ENCODE peak calls at places on chromosomes 3 and 15, in nine cellular contexts. One of them, this sample, is unnamed.
A peak's percentile ranks its signal among the peaks of the same experiment; 100 is the strongest.

GRCh38 chr15:93973287-93973686 is 258.1 kb upstream of the MCTP2 start:
- DNase-seq in cardiac muscle cell: no peak
- DNase-seq in WERI-Rb-1: no peak
- DNase-seq in IMR-90: no peak
- DNase-seq in pancreas: no peak
- DNase-seq in heart left ventricle: peak; percentile 38
- DNase-seq in PC-9: no peak
- DNase-seq in psoas muscle: peak; percentile 49
- DNase-seq in BE2C: no peak
- DNase-seq in this sample: no peak

GRCh38 chr3:14486460-14486859 is 53.7 kb downstream of the GRIP2 start:
- DNase-seq in cardiac muscle cell: no peak
- DNase-seq in WERI-Rb-1: no peak
- DNase-seq in IMR-90: no peak
- DNase-seq in pancreas: no peak
- DNase-seq in heart left ventricle: no peak
- DNase-seq in PC-9: no peak
- DNase-seq in psoas muscle: no peak
- DNase-seq in BE2C: no peak
- DNase-seq in this sample: no peak

GRCh38 chr3:30141178-30141581 is 465.2 kb upstream of the TGFBR2 start:
- DNase-seq in cardiac muscle cell: no peak
- DNase-seq in WERI-Rb-1: no peak
- DNase-seq in IMR-90: no peak
- DNase-seq in pancreas: no peak
- DNase-seq in heart left ventricle: no peak
- DNase-seq in PC-9: no peak
- DNase-seq in psoas muscle: no peak
- DNase-seq in BE2C: no peak
- DNase-seq in this sample: no peak

GRCh38 chr3:98628317-98628716 is 34.9 kb upstream of the CPOX start:
- DNase-seq in cardiac muscle cell: no peak
- DNase-seq in WERI-Rb-1: no peak
- DNase-seq in IMR-90: no peak
- DNase-seq in pancreas: no peak
- DNase-seq in heart left ventricle: no peak
- DNase-seq in PC-9: no peak
- DNase-seq in psoas muscle: no peak
- DNase-seq in BE2C: no peak
- DNase-seq in this sample: no peak

GRCh38 chr3:150699068-150699635 is 4.6 kb downstream of the ERICH6 start:
- DNase-seq in cardiac muscle cell: no peak
- DNase-seq in WERI-Rb-1: no peak
- DNase-seq in IMR-90: peak; percentile 53
- DNase-seq in pancreas: no peak
- DNase-seq in heart left ventricle: no peak
- DNase-seq in PC-9: no peak
- DNase-seq in psoas muscle: no peak
- DNase-seq in BE2C: no peak
- DNase-seq in this sample: no peak

GRCh38 chr3:102510663-102511062 is 75.8 kb downstream of the ZPLD1 start:
- DNase-seq in cardiac muscle cell: no peak
- DNase-seq in WERI-Rb-1: no peak
- DNase-seq in IMR-90: no peak
- DNase-seq in pancreas: no peak
- DNase-seq in heart left ventricle: no peak
- DNase-seq in PC-9: no peak
- DNase-seq in psoas muscle: no peak
- DNase-seq in BE2C: no peak
- DNase-seq in this sample: no peak

GRCh38 chr3:34202975-34203374 is 404.5 kb downstream of the PDCD6IP start:
- DNase-seq in cardiac muscle cell: no peak
- DNase-seq in WERI-Rb-1: peak; percentile 50
- DNase-seq in IMR-90: no peak
- DNase-seq in pancreas: no peak
- DNase-seq in heart left ventricle: no peak
- DNase-seq in PC-9: no peak
- DNase-seq in psoas muscle: no peak
- DNase-seq in BE2C: no peak
- DNase-seq in this sample: no peak

GRCh38 chr3:124919756-124920155 is 14.8 kb downstream of the MUC13 start:
- DNase-seq in cardiac muscle cell: no peak
- DNase-seq in WERI-Rb-1: no peak
- DNase-seq in IMR-90: no peak
- DNase-seq in pancreas: no peak
- DNase-seq in heart left ventricle: no peak
- DNase-seq in PC-9: no peak
- DNase-seq in psoas muscle: no peak
- DNase-seq in BE2C: no peak
- DNase-seq in this sample: no peak

DNA sequence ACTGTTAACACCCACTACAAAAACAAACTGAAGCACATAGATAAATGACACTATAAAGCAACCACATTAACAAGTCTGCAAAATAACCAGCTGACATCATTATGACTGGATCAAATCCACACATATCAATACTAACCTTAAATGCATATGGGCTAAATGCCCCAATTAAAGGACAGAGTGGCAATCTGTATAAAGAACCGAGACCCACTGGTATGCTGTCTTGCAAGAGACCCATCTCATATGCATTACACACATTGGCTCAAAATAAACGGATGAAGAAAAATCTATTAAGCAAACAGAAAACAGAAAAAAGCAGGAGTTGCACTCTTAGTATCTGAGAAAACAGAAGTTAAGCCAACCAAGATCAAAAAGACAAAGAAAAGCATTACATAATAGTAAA is 1375.4 kb downstream of the ZPLD1 start:
- DNase-seq in cardiac muscle cell: no peak
- DNase-seq in WERI-Rb-1: no peak
- DNase-seq in IMR-90: no peak
- DNase-seq in pancreas: no peak
- DNase-seq in heart left ventricle: no peak
- DNase-seq in PC-9: no peak
- DNase-seq in psoas muscle: no peak
- DNase-seq in BE2C: no peak
- DNase-seq in this sample: no peak
- TF ChIP-seq CTCF in cardiac muscle cell: no peak
- TF ChIP-seq CTCF in WERI-Rb-1: no peak
- TF ChIP-seq CTCF in IMR-90: no peak
- TF ChIP-seq CTCF in pancreas: no peak
- TF ChIP-seq CTCF in heart left ventricle: no peak
- TF ChIP-seq CTCF in PC-9: no peak
- TF ChIP-seq CTCF in psoas muscle: no peak
- TF ChIP-seq CTCF in BE2C: no peak
- TF ChIP-seq CTCF in this sample: no peak

GRCh38 chr3:172591171-172591605 is 68.0 kb upstream of the TNFSF10 start:
- DNase-seq in cardiac muscle cell: no peak
- DNase-seq in WERI-Rb-1: no peak
- DNase-seq in IMR-90: no peak
- DNase-seq in pancreas: no peak
- DNase-seq in heart left ventricle: no peak
- DNase-seq in PC-9: no peak
- DNase-seq in psoas muscle: no peak
- DNase-seq in BE2C: no peak
- DNase-seq in this sample: no peak

GRCh38 chr3:172585954-172586353 is 62.7 kb upstream of the TNFSF10 start:
- DNase-seq in cardiac muscle cell: no peak
- DNase-seq in WERI-Rb-1: no peak
- DNase-seq in IMR-90: no peak
- DNase-seq in pancreas: no peak
- DNase-seq in heart left ventricle: no peak
- DNase-seq in PC-9: no peak
- DNase-seq in psoas muscle: no peak
- DNase-seq in BE2C: no peak
- DNase-seq in this sample: no peak

GRCh38 chr3:172582712-172583111 is 59.5 kb upstream of the TNFSF10 start:
- DNase-seq in cardiac muscle cell: no peak
- DNase-seq in WERI-Rb-1: no peak
- DNase-seq in IMR-90: peak; percentile 83
- DNase-seq in pancreas: no peak
- DNase-seq in heart left ventricle: no peak
- DNase-seq in PC-9: no peak
- DNase-seq in psoas muscle: no peak
- DNase-seq in BE2C: no peak
- DNase-seq in this sample: no peak

GRCh38 chr3:172581757-172582166 is 58.5 kb upstream of the TNFSF10 start:
- DNase-seq in cardiac muscle cell: no peak
- DNase-seq in WERI-Rb-1: no peak
- DNase-seq in IMR-90: no peak
- DNase-seq in pancreas: no peak
- DNase-seq in heart left ventricle: no peak
- DNase-seq in PC-9: no peak
- DNase-seq in psoas muscle: no peak
- DNase-seq in BE2C: no peak
- DNase-seq in this sample: no peak

GRCh38 chr3:172586447-172586846 is 63.2 kb upstream of the TNFSF10 start:
- DNase-seq in cardiac muscle cell: no peak
- DNase-seq in WERI-Rb-1: no peak
- DNase-seq in IMR-90: no peak
- DNase-seq in pancreas: no peak
- DNase-seq in heart left ventricle: no peak
- DNase-seq in PC-9: no peak
- DNase-seq in psoas muscle: no peak
- DNase-seq in BE2C: no peak
- DNase-seq in this sample: no peak
- H3K36me3 ChIP-seq in cardiac muscle cell: no peaks in the 10 kb centered on the region
- H3K36me3 ChIP-seq in WERI-Rb-1: no peaks in the 10 kb centered on the region
- H3K36me3 ChIP-seq in IMR-90: no peaks in the 10 kb centered on the region
- H3K36me3 ChIP-seq in pancreas: no peaks in the 10 kb centered on the region
- H3K36me3 ChIP-seq in heart left ventricle: no peaks in the 10 kb centered on the region
- H3K36me3 ChIP-seq in PC-9: no peaks in the 10 kb centered on the region
- H3K36me3 ChIP-seq in psoas muscle: no peaks in the 10 kb centered on the region
- H3K36me3 ChIP-seq in BE2C: no peaks in the 10 kb centered on the region
- H3K36me3 ChIP-seq in this sample: no peaks in the 10 kb centered on the region

GRCh38 chr15:89428246-89428645 is 68.1 kb downstream of the RHCG start:
- DNase-seq in cardiac muscle cell: no peak
- DNase-seq in WERI-Rb-1: no peak
- DNase-seq in IMR-90: no peak
- DNase-seq in pancreas: no peak
- DNase-seq in heart left ventricle: no peak
- DNase-seq in PC-9: no peak
- DNase-seq in psoas muscle: no peak
- DNase-seq in BE2C: no peak
- DNase-seq in this sample: no peak
- H3K27me3 ChIP-seq in cardiac muscle cell: peaks cover 88% of the 10 kb centered on the region
- H3K27me3 ChIP-seq in WERI-Rb-1: no peaks in the 10 kb centered on the region
- H3K27me3 ChIP-seq in IMR-90: peaks cover 40% of the 10 kb centered on the region
- H3K27me3 ChIP-seq in pancreas: no peaks in the 10 kb centered on the region
- H3K27me3 ChIP-seq in heart left ventricle: peaks cover 8% of the 10 kb centered on the region
- H3K27me3 ChIP-seq in PC-9: no peaks in the 10 kb centered on the region
- H3K27me3 ChIP-seq in psoas muscle: peaks cover 6% of the 10 kb centered on the region
- H3K27me3 ChIP-seq in BE2C: no peaks in the 10 kb centered on the region
- H3K27me3 ChIP-seq in this sample: peaks cover 15% of the 10 kb centered on the region

GRCh38 chr15:51403072-51403878 is 61.8 kb downstream of the GLDN start:
- DNase-seq in cardiac muscle cell: peak; percentile 54
- DNase-seq in WERI-Rb-1: no peak
- DNase-seq in IMR-90: peak; percentile 49
- DNase-seq in pancreas: no peak
- DNase-seq in heart left ventricle: no peak
- DNase-seq in PC-9: no peak
- DNase-seq in psoas muscle: no peak
- DNase-seq in BE2C: peak; percentile 33
- DNase-seq in this sample: no peak
- TF ChIP-seq CTCF in cardiac muscle cell: peak; percentile 69
- TF ChIP-seq CTCF in WERI-Rb-1: peak; percentile 69
- TF ChIP-seq CTCF in IMR-90: peak; percentile 67
- TF ChIP-seq CTCF in pancreas: peak; percentile 40
- TF ChIP-seq CTCF in heart left ventricle: peak; percentile 23
- TF ChIP-seq CTCF in PC-9: peak; percentile 61
- TF ChIP-seq CTCF in psoas muscle: peak; percentile 46
- TF ChIP-seq CTCF in BE2C: peak; percentile 83
- TF ChIP-seq CTCF in this sample: peak; percentile 61

DNA sequence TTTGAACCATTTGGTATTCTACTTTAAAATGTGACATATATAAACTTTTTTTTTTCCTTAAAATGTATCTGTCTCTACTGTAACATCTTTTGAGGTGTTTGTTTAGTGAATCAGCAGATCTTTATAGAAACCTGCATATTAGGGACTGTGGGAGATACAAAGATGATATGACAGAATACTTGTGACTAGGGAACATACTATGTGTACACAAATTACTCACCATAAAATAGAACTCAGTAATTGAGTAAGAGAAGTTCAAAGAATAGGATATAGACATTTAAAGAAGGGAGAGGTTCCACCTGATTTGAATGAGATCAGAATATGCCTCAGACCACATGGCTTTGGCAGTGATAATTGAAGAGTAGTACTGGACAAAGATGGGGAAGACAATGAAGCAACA is 47.9 kb downstream of the ATP2C1 start:
- DNase-seq in cardiac muscle cell: no peak
- DNase-seq in WERI-Rb-1: no peak
- DNase-seq in IMR-90: peak; percentile 61
- DNase-seq in pancreas: no peak
- DNase-seq in heart left ventricle: no peak
- DNase-seq in PC-9: no peak
- DNase-seq in psoas muscle: no peak
- DNase-seq in BE2C: no peak
- DNase-seq in this sample: no peak
- H3K36me3 ChIP-seq in cardiac muscle cell: peaks cover 14% of the 10 kb centered on the region
- H3K36me3 ChIP-seq in WERI-Rb-1: peaks cover 47% of the 10 kb centered on the region
- H3K36me3 ChIP-seq in IMR-90: peaks cover 15% of the 10 kb centered on the region
- H3K36me3 ChIP-seq in pancreas: no peaks in the 10 kb centered on the region
- H3K36me3 ChIP-seq in heart left ventricle: peaks cover 69% of the 10 kb centered on the region
- H3K36me3 ChIP-seq in PC-9: peaks cover 27% of the 10 kb centered on the region
- H3K36me3 ChIP-seq in psoas muscle: no peaks in the 10 kb centered on the region
- H3K36me3 ChIP-seq in BE2C: peaks cover 62% of the 10 kb centered on the region
- H3K36me3 ChIP-seq in this sample: no peaks in the 10 kb centered on the region

DNA sequence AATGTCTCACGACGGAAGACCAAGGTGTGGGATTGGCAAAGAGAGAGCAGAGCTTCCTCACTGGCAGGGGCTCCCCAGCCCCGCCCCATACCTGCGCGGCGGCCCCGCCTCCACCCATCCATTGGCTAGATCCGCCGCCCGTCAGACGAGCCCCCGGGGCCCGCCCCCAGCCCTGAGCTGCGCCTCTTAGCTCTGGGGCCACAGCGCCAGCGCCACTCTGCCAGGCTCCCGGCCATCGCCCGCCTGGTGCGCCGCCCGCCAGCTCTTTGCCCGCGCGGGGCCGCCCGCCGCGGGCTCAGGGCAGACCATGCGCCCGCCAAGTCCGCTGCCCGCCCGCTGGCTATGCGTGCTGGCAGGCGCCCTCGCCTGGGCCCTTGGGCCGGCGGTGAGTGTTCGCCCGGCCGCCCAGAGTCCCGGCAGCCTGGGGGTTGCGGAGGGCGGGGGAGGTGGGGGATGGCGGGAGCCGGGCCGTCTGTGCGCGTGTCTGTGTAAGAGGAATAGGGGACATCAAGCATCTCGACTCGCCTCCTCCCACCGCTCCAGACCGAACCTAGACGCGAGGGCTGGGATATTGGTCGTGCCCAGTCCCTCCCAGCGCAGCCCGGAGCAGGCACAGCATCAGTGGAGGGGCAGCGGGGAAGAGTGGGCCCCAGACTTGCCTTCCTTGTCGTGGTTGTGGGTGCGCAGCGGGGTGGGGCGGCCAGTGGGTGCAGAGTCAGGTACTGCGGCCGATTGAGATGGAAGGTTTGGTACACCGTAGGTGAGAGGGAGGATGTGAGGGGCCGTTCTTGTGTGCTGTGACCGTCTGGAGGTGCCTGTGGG is at the start of gene VIPR1:
- DNase-seq in cardiac muscle cell: peak; percentile 85
- DNase-seq in WERI-Rb-1: peak; percentile 89
- DNase-seq in IMR-90: no peak
- DNase-seq in pancreas: peak; percentile 93
- DNase-seq in heart left ventricle: peak; percentile 74
- DNase-seq in PC-9: peak; percentile 77
- DNase-seq in psoas muscle: peak; percentile 63
- DNase-seq in BE2C: peak; percentile 65
- DNase-seq in this sample: peak; percentile 10
- H3K27me3 ChIP-seq in cardiac muscle cell: peaks cover 55% of the 10 kb centered on the region
- H3K27me3 ChIP-seq in WERI-Rb-1: no peaks in the 10 kb centered on the region
- H3K27me3 ChIP-seq in IMR-90: peaks cover 60% of the 10 kb centered on the region
- H3K27me3 ChIP-seq in pancreas: no peaks in the 10 kb centered on the region
- H3K27me3 ChIP-seq in heart left ventricle: peaks cover 34% of the 10 kb centered on the region
- H3K27me3 ChIP-seq in PC-9: no peaks in the 10 kb centered on the region
- H3K27me3 ChIP-seq in psoas muscle: peaks cover 15% of the 10 kb centered on the region
- H3K27me3 ChIP-seq in BE2C: peaks cover 17% of the 10 kb centered on the region
- H3K27me3 ChIP-seq in this sample: peaks cover 48% of the 10 kb centered on the region